ENCODE peak calls at places on chromosomes 1 and 21, in six cellular contexts. X, Y, U, A, O and I are unnamed samples.

GRCh38 chr1:8854270-8854669 is 24.2 kb downstream of the ENO1 start:
- DNase-seq in X (no peak), Y (no peak), U (no peak), A (no peak), O (no peak), I (no peak)

GRCh38 chr1:18951818-18952391 is 4.6 kb downstream of the IFFO2 start:
- DNase-seq in X (no peak), Y (peak; percentile 67), U (peak; percentile 83), A (no peak), O (no peak), I (peak; percentile 68)

GRCh38 chr1:152427458-152427857 is 13.4 kb upstream of the CRNN start:
- DNase-seq in X (no peak), Y (no peak), U (no peak), A (no peak), O (no peak), I (no peak)

GRCh38 chr1:247885011-247885410 is 10.4 kb upstream of the OR2W3 start:
- DNase-seq in X (no peak), Y (no peak), U (no peak), A (no peak), O (no peak), I (no peak)

GRCh38 chr1:215845224-215845902 is 278.3 kb downstream of the KCTD3 start:
- DNase-seq in X (no peak), Y (no peak), U (no peak), A (no peak), O (no peak), I (no peak)

GRCh38 chr1:113905435-113905861 is 322 bp downstream of the DCLRE1B start:
- DNase-seq in X (peak; percentile 48), Y (peak; percentile 30), U (no peak), A (peak; percentile 73), O (peak; percentile 15), I (peak; percentile 27)

GRCh38 chr1:22131875-22132486 is 10.9 kb downstream of the WNT4 start:
- DNase-seq in X (peak; percentile 91), Y (peak; percentile 90), U (no peak), A (peak; percentile 91), O (peak; percentile 30), I (peak; percentile 94)

GRCh38 chr1:204410764-204411450 is 710 bp downstream of the PPP1R15B start:
- DNase-seq in X (peak; percentile 69), Y (peak; percentile 36), U (no peak), A (peak; percentile 53), O (no peak), I (peak; percentile 30)

GRCh38 chr1:207393610-207394009 is 60.5 kb upstream of the CR2 start:
- DNase-seq in X (no peak), Y (no peak), U (no peak), A (no peak), O (no peak), I (no peak)

GRCh38 chr1:152386940-152387339 is 27.1 kb downstream of the CRNN start:
- DNase-seq in X (no peak), Y (no peak), U (no peak), A (no peak), O (no peak), I (no peak)

GRCh38 chr21:34333150-34333739 is 30.6 kb upstream of the KCNE2 start:
- DNase-seq in X (no peak), Y (no peak), U (no peak), A (no peak), O (no peak), I (no peak)

GRCh38 chr1:159952932-159953331 is 1.1 kb downstream of the SLAMF9 start:
- DNase-seq in X (no peak), Y (no peak), U (no peak), A (no peak), O (no peak), I (no peak)

GRCh38 chr21:32702702-32703101 is 25.1 kb downstream of the SYNJ1 start:
- DNase-seq in X (no peak), Y (no peak), U (no peak), A (no peak), O (no peak), I (no peak)

GRCh38 chr1:39737546-39738169 is 1.0 kb upstream of the PPIE start:
- DNase-seq in X (no peak), Y (no peak), U (no peak), A (no peak), O (peak; percentile 70), I (no peak)

GRCh38 chr1:153780551-153780950 is 5.3 kb downstream of the SLC27A3 start:
- DNase-seq in X (no peak), Y (no peak), U (no peak), A (no peak), O (no peak), I (no peak)

GRCh38 chr1:196372896-196373536 is 235.2 kb downstream of the KCNT2 start:
- DNase-seq in X (peak; percentile 41), Y (no peak), U (no peak), A (no peak), O (peak; percentile 27), I (no peak)

GRCh38 chr1:86965012-86965826 is 50.8 kb downstream of the HS2ST1 start:
- DNase-seq in X (no peak), Y (no peak), U (no peak), A (no peak), O (peak; percentile 46), I (no peak)

GRCh38 chr21:18403685-18404084 is at the start of gene TMPRSS15:
- DNase-seq in X (no peak), Y (no peak), U (no peak), A (no peak), O (no peak), I (no peak)

GRCh38 chr1:175132456-175132855 is 60.1 kb downstream of the KIAA0040 start:
- DNase-seq in X (no peak), Y (no peak), U (no peak), A (no peak), O (no peak), I (no peak)

GRCh38 chr1:172002725-172003345 is 161.5 kb downstream of the DNM3 start:
- DNase-seq in X (peak; percentile 14), Y (no peak), U (peak; percentile 28), A (no peak), O (peak; percentile 37), I (no peak)

GRCh38 chr21:42980959-42981523 is 6.7 kb downstream of the PKNOX1 start:
- DNase-seq in X (no peak), Y (no peak), U (no peak), A (no peak), O (no peak), I (no peak)

GRCh38 chr1:226624526-226624925 is 76.0 kb downstream of the STUM start:
- DNase-seq in X (no peak), Y (no peak), U (no peak), A (no peak), O (no peak), I (no peak)

GRCh38 chr1:109259674-109260557 is 10.6 kb downstream of the CELSR2 start:
- DNase-seq in X (no peak), Y (no peak), U (no peak), A (no peak), O (no peak), I (no peak)

GRCh38 chr1:99737016-99737415 is 29.4 kb downstream of the FRRS1 start:
- DNase-seq in X (peak; percentile 34), Y (no peak), U (no peak), A (no peak), O (peak; percentile 49), I (no peak)

GRCh38 chr1:244919320-244920282 is 55.3 kb upstream of the HNRNPU start:
- DNase-seq in X (no peak), Y (no peak), U (no peak), A (no peak), O (no peak), I (no peak)

GRCh38 chr1:244918422-244919319 is 54.3 kb upstream of the HNRNPU start:
- DNase-seq in X (peak; percentile 84), Y (peak; percentile 54), U (no peak), A (peak; percentile 59), O (no peak), I (peak; percentile 47)

GRCh38 chr1:244915736-244916135 is 51.4 kb upstream of the HNRNPU start:
- DNase-seq in X (no peak), Y (no peak), U (no peak), A (no peak), O (no peak), I (no peak)

GRCh38 chr1:244913806-244914205 is 49.5 kb upstream of the HNRNPU start:
- DNase-seq in X (no peak), Y (no peak), U (no peak), A (no peak), O (no peak), I (no peak)

DNA sequence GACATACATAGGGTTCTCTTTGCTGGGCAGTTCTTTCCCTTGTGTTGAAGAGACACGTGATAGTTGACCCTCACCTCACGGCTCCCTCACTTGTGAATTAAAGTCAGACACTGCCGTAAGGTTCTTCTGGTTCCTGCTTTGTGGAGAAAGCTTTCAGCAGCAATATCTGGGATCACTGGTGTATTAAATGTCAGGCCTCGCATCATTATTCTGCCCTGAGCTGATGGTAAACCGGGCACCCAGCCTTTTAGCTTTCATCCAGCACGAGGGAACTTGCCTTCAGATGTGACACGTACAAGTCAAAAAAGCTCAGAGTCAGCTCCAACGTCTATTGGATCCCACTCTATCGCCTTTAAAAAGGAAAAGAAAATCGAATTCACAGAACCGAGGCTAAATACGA is 52.9 kb upstream of the HNRNPU start:
- DNase-seq in X (no peak), Y (no peak), U (no peak), A (no peak), O (no peak), I (no peak)
- TF ChIP-seq TAF1 in X (no peak), Y (no peak), U (no peak), A (no peak), O (no peak), I (no peak)

DNA sequence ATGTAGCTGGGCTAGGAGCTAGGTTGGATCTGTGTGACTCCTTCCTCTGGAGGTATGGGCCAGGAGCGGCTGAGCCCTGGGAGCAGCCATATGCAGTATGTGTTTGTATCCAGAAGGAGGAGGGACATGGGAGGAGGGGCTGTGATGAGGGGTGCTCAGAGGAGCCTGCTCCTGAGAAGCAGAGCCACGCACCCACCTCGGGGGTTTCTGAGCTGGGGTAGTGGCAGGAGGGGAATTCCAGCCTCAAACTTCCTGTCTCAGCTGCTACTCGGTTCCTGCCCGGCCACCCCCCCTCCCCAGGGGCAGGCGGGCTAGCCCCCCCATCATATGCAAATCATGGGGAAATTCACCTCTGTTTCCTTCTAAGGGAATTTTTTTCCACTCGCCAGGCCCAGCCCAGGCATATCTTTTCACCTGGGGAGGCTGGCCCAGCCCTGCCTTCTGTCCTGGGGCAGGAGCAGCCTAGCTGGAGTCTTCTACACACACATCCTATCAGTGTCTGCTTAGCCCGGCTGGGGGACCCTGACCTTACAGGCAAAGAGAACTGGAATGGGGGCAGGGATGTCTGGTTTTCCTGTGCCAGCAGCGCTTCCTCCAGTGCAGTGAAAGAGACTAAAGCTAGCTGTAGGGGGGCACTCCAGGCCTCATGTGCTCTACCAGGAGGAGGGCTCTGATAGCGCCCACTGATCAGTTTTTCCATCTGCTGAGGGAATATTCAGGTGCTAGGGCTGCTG is 3.0 kb downstream of the ZC3H12A start:
- DNase-seq in X (peak; percentile 28), Y (peak; percentile 63), U (peak; percentile 81), A (peak; percentile 68), O (peak; percentile 31), I (peak; percentile 63)
- TF ChIP-seq POLR2A in X (no peak), Y (peak; percentile 70), U (peak; percentile 69), A (no peak), O (no peak), I (peak; percentile 60)

GRCh38 chr1:92123868-92124267 is 43.7 kb downstream of the BTBD8 start:
- DNase-seq in X (no peak), Y (no peak), U (no peak), A (no peak), O (no peak), I (no peak)

GRCh38 chr1:92125204-92125603 is 45.1 kb downstream of the BTBD8 start:
- DNase-seq in X (no peak), Y (no peak), U (no peak), A (no peak), O (no peak), I (no peak)
- TF ChIP-seq TAF1 in X (no peak), Y (no peak), U (no peak), A (no peak), O (no peak), I (no peak)

GRCh38 chr1:61082336-61083013 is at the start of gene NFIA:
- DNase-seq in X (peak; percentile 83), Y (no peak), U (no peak), A (peak; percentile 67), O (peak; percentile 83), I (no peak)
- TF ChIP-seq POLR2A in X (peak; percentile 64), Y (no peak), U (no peak), A (no peak), O (peak; percentile 86), I (no peak)